ENCODE peak calls at places on chromosome 4, in nine cellular contexts. One of them, this sample, is unnamed.

GRCh38 chr4:119130365-119131065 is 5.1 kb upstream of the MYOZ2 start:
- DNase-seq in occipital lobe: no peak
- DNase-seq in amygdala: no peak
- DNase-seq in NCI-H1092: no peak
- DNase-seq in activated CD8-positive, alpha-beta memory T cell treated with anti-CD3 and anti-CD28 coated beads for 48 hours: no peak
- DNase-seq in Right ventricle myocardium superior: no peak
- DNase-seq in tibial artery: no peak
- DNase-seq in EL: no peak
- DNase-seq in nephron progenitor cell: no peak
- DNase-seq in this sample: no peak

GRCh38 chr4:3746701-3747581 is 19.2 kb upstream of the ADRA2C start:
- DNase-seq in occipital lobe: no peak
- DNase-seq in amygdala: no peak
- DNase-seq in NCI-H1092: no peak
- DNase-seq in activated CD8-positive, alpha-beta memory T cell treated with anti-CD3 and anti-CD28 coated beads for 48 hours: no peak
- DNase-seq in Right ventricle myocardium superior: no peak
- DNase-seq in tibial artery: peak
- DNase-seq in EL: no peak
- DNase-seq in nephron progenitor cell: no peak
- DNase-seq in this sample: no peak

GRCh38 chr4:171813195-171813955 is at the start of gene GALNTL6:
- DNase-seq in occipital lobe: peak
- DNase-seq in amygdala: no peak
- DNase-seq in NCI-H1092: no peak
- DNase-seq in activated CD8-positive, alpha-beta memory T cell treated with anti-CD3 and anti-CD28 coated beads for 48 hours: no peak
- DNase-seq in Right ventricle myocardium superior: peak
- DNase-seq in tibial artery: no peak
- DNase-seq in EL: no peak
- DNase-seq in nephron progenitor cell: peak
- DNase-seq in this sample: peak

GRCh38 chr4:73127839-73128448 is 58.4 kb upstream of the COX18 start:
- DNase-seq in occipital lobe: no peak
- DNase-seq in amygdala: no peak
- DNase-seq in NCI-H1092: no peak
- DNase-seq in activated CD8-positive, alpha-beta memory T cell treated with anti-CD3 and anti-CD28 coated beads for 48 hours: no peak
- DNase-seq in Right ventricle myocardium superior: no peak
- DNase-seq in tibial artery: no peak
- DNase-seq in EL: peak
- DNase-seq in nephron progenitor cell: no peak
- DNase-seq in this sample: no peak

GRCh38 chr4:42167709-42168108 is 15.3 kb upstream of the BEND4 start:
- DNase-seq in occipital lobe: no peak
- DNase-seq in amygdala: no peak
- DNase-seq in NCI-H1092: no peak
- DNase-seq in activated CD8-positive, alpha-beta memory T cell treated with anti-CD3 and anti-CD28 coated beads for 48 hours: no peak
- DNase-seq in Right ventricle myocardium superior: no peak
- DNase-seq in tibial artery: no peak
- DNase-seq in EL: no peak
- DNase-seq in nephron progenitor cell: no peak
- DNase-seq in this sample: no peak

GRCh38 chr4:24965627-24966026 is 52.8 kb upstream of the CCDC149 start:
- DNase-seq in occipital lobe: no peak
- DNase-seq in amygdala: no peak
- DNase-seq in NCI-H1092: no peak
- DNase-seq in activated CD8-positive, alpha-beta memory T cell treated with anti-CD3 and anti-CD28 coated beads for 48 hours: no peak
- DNase-seq in Right ventricle myocardium superior: no peak
- DNase-seq in tibial artery: no peak
- DNase-seq in EL: no peak
- DNase-seq in nephron progenitor cell: no peak
- DNase-seq in this sample: no peak

GRCh38 chr4:157992038-157992706 is 180.7 kb downstream of the GASK1B start:
- DNase-seq in occipital lobe: no peak
- DNase-seq in amygdala: no peak
- DNase-seq in NCI-H1092: peak
- DNase-seq in activated CD8-positive, alpha-beta memory T cell treated with anti-CD3 and anti-CD28 coated beads for 48 hours: no peak
- DNase-seq in Right ventricle myocardium superior: no peak
- DNase-seq in tibial artery: no peak
- DNase-seq in EL: peak
- DNase-seq in nephron progenitor cell: peak
- DNase-seq in this sample: no peak

GRCh38 chr4:186144180-186144579 is 39.7 kb downstream of the FAM149A start:
- DNase-seq in occipital lobe: peak
- DNase-seq in amygdala: no peak
- DNase-seq in NCI-H1092: peak
- DNase-seq in activated CD8-positive, alpha-beta memory T cell treated with anti-CD3 and anti-CD28 coated beads for 48 hours: no peak
- DNase-seq in Right ventricle myocardium superior: peak
- DNase-seq in tibial artery: no peak
- DNase-seq in EL: peak
- DNase-seq in nephron progenitor cell: peak
- DNase-seq in this sample: peak

GRCh38 chr4:5082381-5082780 is 31.1 kb downstream of the STK32B start:
- DNase-seq in occipital lobe: no peak
- DNase-seq in amygdala: no peak
- DNase-seq in NCI-H1092: no peak
- DNase-seq in activated CD8-positive, alpha-beta memory T cell treated with anti-CD3 and anti-CD28 coated beads for 48 hours: no peak
- DNase-seq in Right ventricle myocardium superior: no peak
- DNase-seq in tibial artery: no peak
- DNase-seq in EL: no peak
- DNase-seq in nephron progenitor cell: no peak
- DNase-seq in this sample: no peak

GRCh38 chr4:37890501-37891220 is at the start of gene TBC1D1:
- DNase-seq in occipital lobe: peak
- DNase-seq in amygdala: no peak
- DNase-seq in NCI-H1092: peak
- DNase-seq in activated CD8-positive, alpha-beta memory T cell treated with anti-CD3 and anti-CD28 coated beads for 48 hours: peak
- DNase-seq in Right ventricle myocardium superior: peak
- DNase-seq in tibial artery: peak
- DNase-seq in EL: peak
- DNase-seq in nephron progenitor cell: peak
- DNase-seq in this sample: peak

GRCh38 chr4:185638548-185639301 is 103.4 kb upstream of the PDLIM3 start:
- DNase-seq in occipital lobe: no peak
- DNase-seq in amygdala: no peak
- DNase-seq in NCI-H1092: no peak
- DNase-seq in activated CD8-positive, alpha-beta memory T cell treated with anti-CD3 and anti-CD28 coated beads for 48 hours: no peak
- DNase-seq in Right ventricle myocardium superior: no peak
- DNase-seq in tibial artery: peak
- DNase-seq in EL: peak
- DNase-seq in nephron progenitor cell: peak
- DNase-seq in this sample: no peak

GRCh38 chr4:138741778-138742377 is 273.7 kb upstream of the NOCT start:
- DNase-seq in occipital lobe: no peak
- DNase-seq in amygdala: no peak
- DNase-seq in NCI-H1092: no peak
- DNase-seq in activated CD8-positive, alpha-beta memory T cell treated with anti-CD3 and anti-CD28 coated beads for 48 hours: no peak
- DNase-seq in Right ventricle myocardium superior: no peak
- DNase-seq in tibial artery: no peak
- DNase-seq in EL: no peak
- DNase-seq in nephron progenitor cell: no peak
- DNase-seq in this sample: no peak

GRCh38 chr4:54165438-54165837 is 63.7 kb upstream of the PDGFRA start:
- DNase-seq in occipital lobe: no peak
- DNase-seq in amygdala: no peak
- DNase-seq in NCI-H1092: no peak
- DNase-seq in activated CD8-positive, alpha-beta memory T cell treated with anti-CD3 and anti-CD28 coated beads for 48 hours: no peak
- DNase-seq in Right ventricle myocardium superior: no peak
- DNase-seq in tibial artery: no peak
- DNase-seq in EL: peak
- DNase-seq in nephron progenitor cell: no peak
- DNase-seq in this sample: no peak

GRCh38 chr4:88758264-88758663 is 60.6 kb upstream of the NAP1L5 start:
- DNase-seq in occipital lobe: no peak
- DNase-seq in amygdala: no peak
- DNase-seq in NCI-H1092: no peak
- DNase-seq in activated CD8-positive, alpha-beta memory T cell treated with anti-CD3 and anti-CD28 coated beads for 48 hours: no peak
- DNase-seq in Right ventricle myocardium superior: no peak
- DNase-seq in tibial artery: no peak
- DNase-seq in EL: no peak
- DNase-seq in nephron progenitor cell: no peak
- DNase-seq in this sample: peak

GRCh38 chr4:142262956-142263355 is 583.1 kb downstream of the INPP4B start:
- DNase-seq in occipital lobe: no peak
- DNase-seq in amygdala: no peak
- DNase-seq in NCI-H1092: no peak
- DNase-seq in activated CD8-positive, alpha-beta memory T cell treated with anti-CD3 and anti-CD28 coated beads for 48 hours: no peak
- DNase-seq in Right ventricle myocardium superior: no peak
- DNase-seq in tibial artery: no peak
- DNase-seq in EL: no peak
- DNase-seq in nephron progenitor cell: no peak
- DNase-seq in this sample: no peak

This sample was measured in posterior cingulate gyrus.